ENCODE peak calls at places on chromosomes 5 and 9, in six cellular contexts. Z is stimulated activated CD4-positive, alpha-beta T cell treated with anti-CD3 and anti-CD28 coated beads, Interleukin-2, amount 100 ng/mL, for 48 hours; N is NCI-H1092; M is SJSA1; S is upper lobe of right lung; K is left ventricle myocardium superior. R is an unnamed sample.

GRCh38 chr9:87662808-87663528 is 63.0 kb upstream of the CTSL start:
- DNase-seq in Z (peak; percentile 72), N (peak; percentile 60), M (peak; percentile 80), S (peak; percentile 91), K (peak; percentile 86), R (no peak)

GRCh38 chr5:22852807-22853670 is at the start of gene CDH12:
- DNase-seq in Z (peak; percentile 0), N (peak; percentile 77), M (no peak), S (no peak), K (no peak), R (peak; percentile 40)

GRCh38 chr9:749712-750111 is 91.8 kb upstream of the DMRT1 start:
- DNase-seq in Z (no peak), N (no peak), M (no peak), S (no peak), K (no peak), R (no peak)

GRCh38 chr5:114658179-114658578 is 296.3 kb downstream of the KCNN2 start:
- DNase-seq in Z (no peak), N (no peak), M (no peak), S (no peak), K (no peak), R (no peak)

GRCh38 chr5:1164696-1165630 is 36.4 kb upstream of the SLC6A19 start:
- DNase-seq in Z (no peak), N (no peak), M (no peak), S (no peak), K (no peak), R (no peak)

GRCh38 chr5:143638654-143639053 is 173.3 kb upstream of the HMHB1 start:
- DNase-seq in Z (no peak), N (no peak), M (no peak), S (no peak), K (no peak), R (peak; percentile 24)

GRCh38 chr5:68478306-68479091 is 262.9 kb downstream of the PIK3R1 start:
- DNase-seq in Z (no peak), N (no peak), M (no peak), S (no peak), K (no peak), R (no peak)

GRCh38 chr9:5073701-5074100 is 88.6 kb downstream of the JAK2 start:
- DNase-seq in Z (no peak), N (no peak), M (no peak), S (no peak), K (no peak), R (no peak)

GRCh38 chr5:168530751-168531150 is 1.6 kb downstream of the FBLL1 start:
- DNase-seq in Z (no peak), N (no peak), M (no peak), S (no peak), K (no peak), R (no peak)

GRCh38 chr9:133492061-133493021 is 13.4 kb upstream of the SLC2A6 start:
- DNase-seq in Z (no peak), N (no peak), M (no peak), S (no peak), K (peak; percentile 31), R (no peak)

GRCh38 chr9:33778700-33779351 is 16.5 kb upstream of the PRSS3 start:
- DNase-seq in Z (peak; percentile 37), N (peak; percentile 65), M (no peak), S (no peak), K (no peak), R (no peak)

GRCh38 chr5:14143843-14144585 is 872 bp downstream of the TRIO start:
- DNase-seq in Z (peak; percentile 18), N (no peak), M (peak; percentile 49), S (peak; percentile 88), K (peak; percentile 72), R (peak; percentile 29)

GRCh38 chr9:115746496-115746895 is 407.1 kb upstream of the PAPPA start:
- DNase-seq in Z (no peak), N (no peak), M (no peak), S (no peak), K (no peak), R (no peak)

GRCh38 chr5:73447234-73448071 is 1.1 kb downstream of the FOXD1 start:
- DNase-seq in Z (no peak), N (peak; percentile 23), M (peak; percentile 76), S (peak; percentile 63), K (peak; percentile 43), R (no peak)

GRCh38 chr5:112318346-112318745 is 100.7 kb downstream of the EPB41L4A start:
- DNase-seq in Z (no peak), N (no peak), M (no peak), S (no peak), K (no peak), R (no peak)

GRCh38 chr5:33877483-33877882 is 14.3 kb downstream of the ADAMTS12 start:
- DNase-seq in Z (no peak), N (no peak), M (no peak), S (no peak), K (peak; percentile 32), R (no peak)

GRCh38 chr5:32126691-32127090 is 47.4 kb downstream of the GOLPH3 start:
- DNase-seq in Z (no peak), N (no peak), M (no peak), S (no peak), K (no peak), R (no peak)

R was measured in NCI-H510A.